ENCODE peak calls at places on chromosome 15, in four cellular contexts. One of them, this sample, is unnamed.

GRCh38 chr15:39680868-39681267 is 100.0 kb downstream of the THBS1 start:
- DNase-seq in Calu3: no peak
- DNase-seq in heart right ventricle: no peak
- DNase-seq in germinal center: no peak
- DNase-seq in this sample: no peak

GRCh38 chr15:89139613-89140499 is 51.6 kb downstream of the ABHD2 start:
- DNase-seq in Calu3: no peak
- DNase-seq in germinal center: no peak
- DNase-seq in heart right ventricle: no peak
- DNase-seq in this sample: no peak

GRCh38 chr15:70714575-70714974 is 48.8 kb downstream of the UACA start:
- DNase-seq in Calu3: no peak
- DNase-seq in germinal center: no peak
- DNase-seq in heart right ventricle: no peak
- DNase-seq in this sample: no peak

GRCh38 chr15:77416954-77417353 is 3.0 kb downstream of the PEAK1 start:
- DNase-seq in Calu3: no peak
- DNase-seq in heart right ventricle: no peak
- DNase-seq in germinal center: no peak
- DNase-seq in this sample: no peak

GRCh38 chr15:52309154-52309548 is 13.5 kb upstream of the MYO5C start:
- DNase-seq in germinal center: peak
- DNase-seq in heart right ventricle: no peak
- DNase-seq in Calu3: no peak
- DNase-seq in this sample: no peak

GRCh38 chr15:31499236-31499952 is 172.8 kb downstream of the KLF13 start:
- DNase-seq in germinal center: no peak
- DNase-seq in Calu3: no peak
- DNase-seq in heart right ventricle: no peak
- DNase-seq in this sample: no peak

GRCh38 chr15:31326729-31327673 is at the start of gene KLF13:
- DNase-seq in heart right ventricle: peak
- DNase-seq in Calu3: no peak
- DNase-seq in germinal center: peak
- DNase-seq in this sample: no peak

GRCh38 chr15:28933710-28934445 is 48.1 kb downstream of the APBA2 start:
- DNase-seq in germinal center: no peak
- DNase-seq in Calu3: no peak
- DNase-seq in heart right ventricle: no peak
- DNase-seq in this sample: no peak

GRCh38 chr15:66763186-66764066 is 61.4 kb downstream of the SMAD6 start:
- DNase-seq in germinal center: no peak
- DNase-seq in Calu3: peak
- DNase-seq in heart right ventricle: peak
- DNase-seq in this sample: no peak

GRCh38 chr15:44726568-44727461 is 9.5 kb upstream of the TRIM69 start:
- DNase-seq in germinal center: peak
- DNase-seq in Calu3: peak
- DNase-seq in heart right ventricle: no peak
- DNase-seq in this sample: peak

GRCh38 chr15:68335251-68335650 is 57.7 kb downstream of the FEM1B start:
- DNase-seq in germinal center: no peak
- DNase-seq in Calu3: no peak
- DNase-seq in heart right ventricle: no peak
- DNase-seq in this sample: no peak

GRCh38 chr15:52005748-52006701 is 13.0 kb upstream of the MAPK6 start:
- DNase-seq in Calu3: no peak
- DNase-seq in heart right ventricle: no peak
- DNase-seq in germinal center: no peak
- DNase-seq in this sample: no peak

GRCh38 chr15:50840520-50840919 is 68.0 kb upstream of the AP4E1 start:
- DNase-seq in heart right ventricle: no peak
- DNase-seq in Calu3: no peak
- DNase-seq in germinal center: peak
- DNase-seq in this sample: no peak

GRCh38 chr15:72155021-72155621 is 36.9 kb downstream of the SENP8 start:
- DNase-seq in germinal center: no peak
- DNase-seq in heart right ventricle: peak
- DNase-seq in Calu3: peak
- DNase-seq in this sample: no peak

GRCh38 chr15:42919794-42920280 is 741 bp downstream of the TTBK2 start:
- DNase-seq in Calu3: no peak
- DNase-seq in heart right ventricle: no peak
- DNase-seq in germinal center: peak
- DNase-seq in this sample: no peak

GRCh38 chr15:100714034-100714748 is 111.8 kb downstream of the ASB7 start:
- DNase-seq in germinal center: no peak
- DNase-seq in Calu3: no peak
- DNase-seq in heart right ventricle: no peak
- DNase-seq in this sample: no peak

GRCh38 chr15:90407871-90408317 is 19.9 kb downstream of the IQGAP1 start:
- DNase-seq in Calu3: no peak
- DNase-seq in germinal center: no peak
- DNase-seq in heart right ventricle: no peak
- DNase-seq in this sample: no peak

GRCh38 chr15:95368211-95368610 is 962.3 kb upstream of the NR2F2 start:
- DNase-seq in heart right ventricle: no peak
- DNase-seq in germinal center: no peak
- DNase-seq in Calu3: no peak
- DNase-seq in this sample: no peak

GRCh38 chr15:38563723-38564519 is 693 bp downstream of the RASGRP1 start:
- DNase-seq in germinal center: peak
- DNase-seq in Calu3: peak
- DNase-seq in heart right ventricle: peak
- DNase-seq in this sample: peak

GRCh38 chr15:57573151-57573550 is 18.6 kb upstream of the MYZAP start:
- DNase-seq in germinal center: no peak
- DNase-seq in heart right ventricle: no peak
- DNase-seq in Calu3: no peak
- DNase-seq in this sample: no peak

GRCh38 chr15:100111103-100112060 is 230.4 kb downstream of the ADAMTS17 start:
- DNase-seq in heart right ventricle: peak
- DNase-seq in Calu3: peak
- DNase-seq in germinal center: no peak
- DNase-seq in this sample: no peak

GRCh38 chr15:63491116-63491817 is 13.1 kb upstream of the USP3 start:
- DNase-seq in Calu3: no peak
- DNase-seq in germinal center: peak
- DNase-seq in heart right ventricle: no peak
- DNase-seq in this sample: no peak

GRCh38 chr15:65404196-65404872 is 18.4 kb downstream of the IGDCC4 start:
- DNase-seq in germinal center: no peak
- DNase-seq in heart right ventricle: no peak
- DNase-seq in Calu3: no peak
- DNase-seq in this sample: no peak

GRCh38 chr15:69736161-69736560 is 283.5 kb downstream of the RPLP1 start:
- DNase-seq in Calu3: no peak
- DNase-seq in germinal center: no peak
- DNase-seq in heart right ventricle: no peak
- DNase-seq in this sample: no peak

GRCh38 chr15:100721758-100722550 is 119.6 kb downstream of the ASB7 start:
- DNase-seq in heart right ventricle: peak
- DNase-seq in Calu3: peak
- DNase-seq in germinal center: no peak
- DNase-seq in this sample: peak

GRCh38 chr15:85458764-85459163 is 78.4 kb downstream of the AKAP13 start:
- DNase-seq in germinal center: no peak
- DNase-seq in heart right ventricle: no peak
- DNase-seq in Calu3: no peak
- DNase-seq in this sample: no peak

GRCh38 chr15:63166219-63166618 is 8.9 kb upstream of the RPS27L start:
- DNase-seq in Calu3: peak
- DNase-seq in heart right ventricle: no peak
- DNase-seq in germinal center: no peak
- DNase-seq in this sample: no peak

GRCh38 chr15:51077565-51078153 is 17.0 kb downstream of the TNFAIP8L3 start:
- DNase-seq in Calu3: no peak
- DNase-seq in heart right ventricle: peak
- DNase-seq in germinal center: peak
- DNase-seq in this sample: no peak

GRCh38 chr15:67474405-67475080 is 46.4 kb upstream of the C15orf61 start:
- DNase-seq in Calu3: no peak
- DNase-seq in heart right ventricle: no peak
- DNase-seq in germinal center: no peak
- DNase-seq in this sample: no peak

GRCh38 chr15:74983725-74984231 is 11.6 kb upstream of the SCAMP5 start:
- DNase-seq in Calu3: peak
- DNase-seq in germinal center: no peak
- DNase-seq in heart right ventricle: no peak
- DNase-seq in this sample: no peak

GRCh38 chr15:60928210-60928609 is 300.9 kb downstream of the RORA start:
- DNase-seq in germinal center: no peak
- DNase-seq in heart right ventricle: no peak
- DNase-seq in Calu3: no peak
- DNase-seq in this sample: no peak

GRCh38 chr15:71448688-71449114 is 333.4 kb downstream of the THSD4 start:
- DNase-seq in Calu3: peak
- DNase-seq in germinal center: peak
- DNase-seq in heart right ventricle: no peak
- DNase-seq in this sample: peak

GRCh38 chr15:96183927-96184266 is 146.6 kb upstream of the NR2F2 start:
- DNase-seq in germinal center: no peak
- DNase-seq in Calu3: peak
- DNase-seq in heart right ventricle: no peak
- DNase-seq in this sample: no peak

GRCh38 chr15:25368855-25369254 is 70.0 kb downstream of the UBE3A start:
- DNase-seq in heart right ventricle: no peak
- DNase-seq in Calu3: no peak
- DNase-seq in germinal center: no peak
- DNase-seq in this sample: no peak